ENCODE peak calls at places on chromosomes 4 and X, in five cellular contexts. One of them, this sample, is unnamed.

GRCh38 chrX:39896951-39897740 is 200.6 kb downstream of the BCOR start:
- DNase-seq in left lung: no peak
- DNase-seq in HuH-7: no peak
- DNase-seq in cardiac muscle cell: peak; percentile 74
- DNase-seq in T-cell: no peak
- DNase-seq in this sample: peak; percentile 49

GRCh38 chr4:125266901-125267601 is 47.7 kb upstream of the FAT4 start:
- DNase-seq in left lung: no peak
- DNase-seq in HuH-7: no peak
- DNase-seq in cardiac muscle cell: peak; percentile 11
- DNase-seq in T-cell: no peak
- DNase-seq in this sample: no peak

GRCh38 chr4:2172161-2172560 is 69.8 kb downstream of the HAUS3 start:
- DNase-seq in HuH-7: no peak
- DNase-seq in T-cell: no peak
- DNase-seq in left lung: no peak
- DNase-seq in cardiac muscle cell: no peak
- DNase-seq in this sample: no peak

GRCh38 chr4:10104211-10104990 is 12.2 kb downstream of the WDR1 start:
- DNase-seq in cardiac muscle cell: no peak
- DNase-seq in HuH-7: no peak
- DNase-seq in left lung: peak; percentile 41
- DNase-seq in T-cell: no peak
- DNase-seq in this sample: no peak

GRCh38 chrX:149992918-149993317 is 54.6 kb upstream of the EOLA2 start:
- DNase-seq in HuH-7: no peak
- DNase-seq in left lung: no peak
- DNase-seq in cardiac muscle cell: no peak
- DNase-seq in T-cell: no peak
- DNase-seq in this sample: no peak

GRCh38 chr4:120314969-120315368 is 248.3 kb upstream of the MAD2L1 start:
- DNase-seq in HuH-7: no peak
- DNase-seq in T-cell: no peak
- DNase-seq in cardiac muscle cell: no peak
- DNase-seq in left lung: no peak
- DNase-seq in this sample: no peak

GRCh38 chrX:40877869-40878268 is 142.5 kb upstream of the MED14 start:
- DNase-seq in left lung: no peak
- DNase-seq in T-cell: no peak
- DNase-seq in cardiac muscle cell: no peak
- DNase-seq in HuH-7: no peak
- DNase-seq in this sample: no peak

GRCh38 chrX:46788902-46789301 is 30.0 kb upstream of the SLC9A7 start:
- DNase-seq in cardiac muscle cell: no peak
- DNase-seq in left lung: no peak
- DNase-seq in T-cell: no peak
- DNase-seq in HuH-7: no peak
- DNase-seq in this sample: no peak

GRCh38 chrX:38868941-38869378 is 67.7 kb downstream of the MID1IP1 start:
- DNase-seq in HuH-7: no peak
- DNase-seq in T-cell: no peak
- DNase-seq in left lung: no peak
- DNase-seq in cardiac muscle cell: no peak
- DNase-seq in this sample: no peak

GRCh38 chr4:123892997-123893745 is 496.6 kb downstream of the SPRY1 start:
- DNase-seq in HuH-7: peak; percentile 12
- DNase-seq in T-cell: no peak
- DNase-seq in cardiac muscle cell: no peak
- DNase-seq in left lung: no peak
- DNase-seq in this sample: no peak

GRCh38 chr4:156999175-156999517 is 27.5 kb upstream of the PDGFC start:
- DNase-seq in left lung: no peak
- DNase-seq in T-cell: no peak
- DNase-seq in cardiac muscle cell: peak; percentile 58
- DNase-seq in HuH-7: peak; percentile 24
- DNase-seq in this sample: no peak

GRCh38 chr4:4228356-4228668 is 1.6 kb upstream of the OTOP1 start:
- DNase-seq in cardiac muscle cell: no peak
- DNase-seq in left lung: no peak
- DNase-seq in T-cell: no peak
- DNase-seq in HuH-7: no peak
- DNase-seq in this sample: no peak

GRCh38 chr4:3306465-3306864 is 13.6 kb downstream of the RGS12 start:
- DNase-seq in HuH-7: no peak
- DNase-seq in left lung: peak; percentile 43
- DNase-seq in cardiac muscle cell: no peak
- DNase-seq in T-cell: no peak
- DNase-seq in this sample: peak; percentile 28

GRCh38 chr4:24655971-24656370 is 71.6 kb upstream of the DHX15 start:
- DNase-seq in cardiac muscle cell: no peak
- DNase-seq in HuH-7: peak; percentile 63
- DNase-seq in left lung: no peak
- DNase-seq in T-cell: no peak
- DNase-seq in this sample: no peak